ENCODE peak calls at places on chromosomes 13 and 19, in seven cellular contexts. S is activated T-cell treated with anti-CD3 and anti-CD28 coated beads for 1 hour; A is NCI-H1105; R is psoas muscle; M is stimulated activated CD4-positive, alpha-beta T cell treated with anti-CD3 and anti-CD28 coated beads, Interleukin-2, amount 100 ng/mL, for 48 hours; F is nucleus accumbens; K is cardiac fibroblast. Y is an unnamed sample.

GRCh38 chr19:41595258-41595889 is 19.4 kb downstream of the CEACAM21 start:
- DNase-seq in A (peak; percentile 71), F (no peak), S (peak; percentile 51), M (peak; percentile 62), R (peak; percentile 61), K (peak; percentile 91), Y (peak; percentile 65)

GRCh38 chr13:45674908-45675307 is 27.2 kb upstream of the CBY2 start:
- DNase-seq in R (no peak), A (no peak), K (peak; percentile 13), S (no peak), M (no peak), F (no peak), Y (no peak)

GRCh38 chr13:40172149-40172591 is 494.3 kb downstream of the FOXO1 start:
- DNase-seq in K (no peak), A (no peak), S (no peak), R (no peak), M (no peak), F (no peak), Y (no peak)

GRCh38 chr19:19338082-19338481 is 17.5 kb downstream of the MAU2 start:
- DNase-seq in M (no peak), K (peak; percentile 83), A (no peak), R (no peak), S (no peak), F (no peak), Y (no peak)

GRCh38 chr13:49225358-49226042 is 5.4 kb downstream of the MLNR start:
- DNase-seq in M (no peak), A (no peak), S (no peak), K (peak; percentile 32), R (no peak), F (no peak), Y (no peak)

GRCh38 chr13:113550453-113550852 is 34.1 kb upstream of the TFDP1 start:
- DNase-seq in F (no peak), M (no peak), A (no peak), S (no peak), R (no peak), K (no peak), Y (peak; percentile 14)

GRCh38 chr19:56566904-56567273 is 379 bp upstream of the ZNF470 start:
- DNase-seq in K (peak; percentile 51), F (peak; percentile 71), A (no peak), M (peak; percentile 48), S (peak; percentile 14), R (peak; percentile 72), Y (no peak)

GRCh38 chr19:40529093-40529954 is 47.3 kb upstream of the SHKBP1 start:
- DNase-seq in F (peak; percentile 85), R (peak; percentile 91), A (peak; percentile 87), S (peak; percentile 85), M (peak; percentile 88), K (peak; percentile 79), Y (peak; percentile 93)

GRCh38 chr19:46133101-46133627 is 8.7 kb upstream of the IGFL3 start:
- DNase-seq in K (peak; percentile 98), F (no peak), S (no peak), R (no peak), A (peak; percentile 49), M (no peak), Y (no peak)

GRCh38 chr13:57633141-57633949 is 1.8 kb downstream of the PCDH17 start:
- DNase-seq in K (peak; percentile 14), R (peak; percentile 74), S (no peak), A (no peak), M (no peak), F (peak; percentile 88), Y (no peak)

GRCh38 chr13:40319699-40320586 is 346.5 kb downstream of the FOXO1 start:
- DNase-seq in F (no peak), K (no peak), S (no peak), A (no peak), M (no peak), R (no peak), Y (no peak)

GRCh38 chr13:101416181-101417042 is at the start of gene NALCN:
- DNase-seq in F (peak; percentile 57), A (peak; percentile 16), M (no peak), S (no peak), R (peak; percentile 54), K (peak; percentile 36), Y (no peak)

GRCh38 chr13:113220141-113220598 is 10.8 kb downstream of the CUL4A start:
- DNase-seq in K (no peak), M (no peak), A (no peak), R (no peak), S (no peak), F (no peak), Y (no peak)

GRCh38 chr13:27793377-27794074 is 1.2 kb downstream of the GSX1 start:
- DNase-seq in K (no peak), S (no peak), F (no peak), R (no peak), M (no peak), A (no peak), Y (no peak)

GRCh38 chr13:39483326-39483725 is 119.7 kb downstream of the LHFPL6 start:
- DNase-seq in A (no peak), F (no peak), K (no peak), R (no peak), S (no peak), M (no peak), Y (no peak)